ENCODE peak calls at places on chromosomes 13 and 19, in five cellular contexts. A is WTC11, Y is mucosa of gallbladder, L is astrocyte of the cerebellum, E is heart right ventricle. C is an unnamed sample.

GRCh38 chr19:2221250-2221831 is 14.8 kb downstream of the PLEKHJ1 start:
- DNase-seq in A (no peak), Y (no peak), L (no peak), E (no peak), C (no peak)

GRCh38 chr13:110557610-110558305 is 3.8 kb downstream of the RAB20 start:
- DNase-seq in A (no peak), Y (no peak), L (no peak), E (no peak), C (no peak)

GRCh38 chr19:54470991-54471782 is 1.9 kb downstream of the CDC42EP5 start:
- DNase-seq in A (peak; percentile 55), Y (no peak), L (no peak), E (peak; percentile 66), C (peak; percentile 69)

GRCh38 chr19:12464769-12465725 is 19.6 kb downstream of the ZNF709 start:
- DNase-seq in A (no peak), Y (no peak), L (no peak), E (no peak), C (no peak)

GRCh38 chr19:56831279-56831678 is 9.2 kb downstream of the PEG3 start:
- DNase-seq in A (no peak), Y (no peak), L (no peak), E (no peak), C (no peak)

GRCh38 chr13:113647351-113648217 is 10.4 kb downstream of the ATP4B start:
- DNase-seq in A (peak; percentile 8), Y (peak; percentile 95), L (no peak), E (peak; percentile 86), C (no peak)

GRCh38 chr13:44969858-44970484 is 19.3 kb downstream of the NUFIP1 start:
- DNase-seq in A (no peak), Y (no peak), L (peak; percentile 68), E (peak; percentile 22), C (peak; percentile 87)

GRCh38 chr13:30026093-30026492 is 175.7 kb upstream of the UBL3 start:
- DNase-seq in A (no peak), Y (peak; percentile 17), L (no peak), E (no peak), C (no peak)

GRCh38 chr19:3672993-3673392 is 27.3 kb downstream of the PIP5K1C start:
- DNase-seq in A (peak; percentile 45), Y (no peak), L (no peak), E (no peak), C (no peak)

GRCh38 chr19:8578642-8579265 is 1.5 kb upstream of the MYO1F start:
- DNase-seq in A (peak; percentile 91), Y (peak; percentile 82), L (peak; percentile 40), E (peak; percentile 78), C (peak; percentile 94)

GRCh38 chr13:80297094-80297493 is 43.8 kb downstream of the SPRY2 start:
- DNase-seq in A (peak; percentile 21), Y (no peak), L (no peak), E (no peak), C (peak; percentile 79)

GRCh38 chr19:3342246-3342645 is 24.1 kb upstream of the NFIC start:
- DNase-seq in A (no peak), Y (no peak), L (no peak), E (no peak), C (no peak)

GRCh38 chr13:20714161-20714560 is 10.7 kb downstream of the IL17D start:
- DNase-seq in A (no peak), Y (no peak), L (peak; percentile 89), E (no peak), C (no peak)

GRCh38 chr13:110311721-110312668 is 4.9 kb downstream of the COL4A2 start:
- DNase-seq in A (no peak), Y (no peak), L (no peak), E (no peak), C (no peak)

GRCh38 chr13:98798849-98799645 is 46.6 kb upstream of the SLC15A1 start:
- DNase-seq in A (no peak), Y (no peak), L (peak; percentile 29), E (no peak), C (no peak)

GRCh38 chr13:112962396-112962795 is 6.6 kb upstream of the MCF2L start:
- DNase-seq in A (no peak), Y (no peak), L (no peak), E (no peak), C (no peak)

GRCh38 chr19:588093-588742 is 1.5 kb upstream of the HCN2 start:
- DNase-seq in A (peak; percentile 90), Y (no peak), L (peak; percentile 55), E (peak; percentile 69), C (peak; percentile 92)

GRCh38 chr13:99227909-99228688 is 27.4 kb downstream of the UBAC2 start:
- DNase-seq in A (no peak), Y (no peak), L (no peak), E (no peak), C (no peak)

GRCh38 chr13:96089749-96090239 is at the start of gene HS6ST3:
- DNase-seq in A (peak; percentile 75), Y (no peak), L (no peak), E (peak; percentile 11), C (peak; percentile 75)

GRCh38 chr19:34345934-34346333 is 19.1 kb upstream of the GPI start:
- DNase-seq in A (peak; percentile 89), Y (peak; percentile 58), L (peak; percentile 40), E (peak; percentile 49), C (peak; percentile 95)

GRCh38 chr13:33556828-33557227 is 261.1 kb upstream of the RFC3 start:
- DNase-seq in A (no peak), Y (no peak), L (no peak), E (no peak), C (no peak)

GRCh38 chr19:12969292-12969988 is at the start of gene DAND5:
- DNase-seq in A (no peak), Y (no peak), L (no peak), E (peak; percentile 63), C (peak; percentile 34)

C was measured in GM23338.